ENCODE peak calls at places on chromosomes 16 and 17, in seven cellular contexts. K is HFF-Myc, R is cardiac muscle cell, W is type B pancreatic cell, Y is glutamatergic neuron, Q is adipocyte, I is caudate nucleus. X is an unnamed sample.

GRCh38 chr16:54926166-54926838 is 4.4 kb upstream of the IRX5 start:
- DNase-seq in R (no peak), Q (peak), Y (no peak), K (no peak), I (no peak), W (no peak), X (no peak)

GRCh38 chr17:45826919-45827628 is 17.6 kb upstream of the SPPL2C start:
- DNase-seq in Q (no peak), Y (no peak), K (no peak), R (no peak), W (no peak), I (no peak), X (no peak)

GRCh38 chr17:73683788-73684582 is 39.7 kb upstream of the SDK2 start:
- DNase-seq in R (no peak), W (no peak), Y (no peak), Q (no peak), I (no peak), K (no peak), X (no peak)

GRCh38 chr17:2085648-2085949 is 30.7 kb downstream of the HIC1 start:
- DNase-seq in Q (peak), R (no peak), W (no peak), I (no peak), K (no peak), Y (no peak), X (no peak)

GRCh38 chr17:29141484-29141835 is 38.7 kb downstream of the MYO18A start:
- DNase-seq in R (no peak), K (no peak), W (no peak), Q (no peak), Y (peak), I (no peak), X (no peak)

GRCh38 chr17:46977348-46977747 is 1.7 kb downstream of the RPRML start:
- DNase-seq in I (no peak), R (peak), W (no peak), K (peak), Q (peak), Y (peak), X (no peak)

GRCh38 chr17:13490906-13491502 is 110.7 kb downstream of the HS3ST3A1 start:
- DNase-seq in W (no peak), R (no peak), K (no peak), Q (no peak), I (no peak), Y (no peak), X (no peak)

GRCh38 chr17:76567634-76568432 is 17.8 kb downstream of the ST6GALNAC2 start:
- DNase-seq in W (no peak), Y (no peak), I (no peak), R (no peak), K (no peak), Q (no peak), X (no peak)

GRCh38 chr17:27882162-27882840 is 10.9 kb downstream of the LYRM9 start:
- DNase-seq in R (no peak), I (no peak), Q (no peak), Y (no peak), W (no peak), K (no peak), X (no peak)

GRCh38 chr16:11149011-11149616 is 106.9 kb downstream of the SOCS1 start:
- DNase-seq in Q (no peak), W (no peak), I (no peak), K (no peak), R (no peak), Y (peak), X (no peak)

GRCh38 chr17:63685021-63685420 is 14.9 kb downstream of the LIMD2 start:
- DNase-seq in Y (no peak), K (no peak), R (no peak), I (no peak), Q (peak), W (no peak), X (no peak)

GRCh38 chr17:48617515-48618365 is 2.6 kb upstream of the HOXB8 start:
- DNase-seq in R (no peak), K (no peak), Y (no peak), I (no peak), W (no peak), Q (no peak), X (no peak)

GRCh38 chr16:82050909-82051357 is 15.9 kb downstream of the HSD17B2 start:
- DNase-seq in Y (no peak), W (no peak), K (no peak), Q (no peak), I (no peak), R (no peak), X (no peak)

GRCh38 chr16:71524566-71525553 is 1.4 kb upstream of the CHST4 start:
- DNase-seq in Y (no peak), I (no peak), K (no peak), R (no peak), W (no peak), Q (no peak), X (no peak)